ENCODE peak calls at places on chromosomes 12 and 14, in eight cellular contexts. W is EL; S is IMR-90; U is hippocampal formation; A is CD8-positive, alpha-beta T cell; J is neural crest cell; K is endothelial cell; I is H9. Y is an unnamed sample.

GRCh38 chr12:1776139-1776975 is 44.0 kb upstream of the LRTM2 start:
- DNase-seq in K (no peak), I (no peak), S (peak), J (no peak), U (no peak), W (peak), A (no peak), Y (peak)

GRCh38 chr14:89225607-89226006 is 191.4 kb downstream of the FOXN3 start:
- DNase-seq in U (no peak), K (no peak), I (no peak), A (no peak), J (no peak), S (no peak), W (no peak), Y (no peak)

GRCh38 chr12:117552971-117553370 is 191.5 kb upstream of the NOS1 start:
- DNase-seq in I (no peak), J (no peak), U (no peak), S (no peak), K (no peak), A (no peak), W (no peak), Y (no peak)

GRCh38 chr14:102197317-102197850 is 57.7 kb downstream of the WDR20 start:
- DNase-seq in U (no peak), J (no peak), K (no peak), W (no peak), A (no peak), S (no peak), I (no peak), Y (no peak)

GRCh38 chr12:82461393-82461792 is 103.1 kb downstream of the METTL25 start:
- DNase-seq in J (no peak), A (no peak), W (no peak), K (no peak), S (no peak), U (no peak), I (no peak), Y (no peak)

GRCh38 chr12:57888407-57889157 is 42.1 kb upstream of the CTDSP2 start:
- DNase-seq in W (peak), A (no peak), S (peak), I (peak), U (peak), J (no peak), K (no peak), Y (peak)

GRCh38 chr14:62143235-62143634 is 381.0 kb downstream of the SNAPC1 start:
- DNase-seq in A (no peak), W (peak), S (peak), U (no peak), I (no peak), K (no peak), J (no peak), Y (no peak)

GRCh38 chr12:1350055-1350933 is 244.1 kb downstream of the FBXL14 start:
- DNase-seq in U (no peak), W (peak), I (no peak), S (peak), K (no peak), A (no peak), J (no peak), Y (no peak)

GRCh38 chr14:68172216-68172615 is 352.6 kb downstream of the RAD51B start:
- DNase-seq in I (no peak), K (no peak), U (no peak), J (no peak), S (no peak), A (no peak), W (no peak), Y (no peak)

GRCh38 chr12:3207858-3208257 is 130.7 kb downstream of the TSPAN9 start:
- DNase-seq in W (no peak), S (no peak), J (no peak), K (no peak), A (no peak), I (peak), U (no peak), Y (peak)

GRCh38 chr12:30691122-30691879 is 4.4 kb downstream of the IPO8 start:
- DNase-seq in A (no peak), W (peak), S (peak), U (no peak), I (no peak), J (no peak), K (no peak), Y (no peak)

GRCh38 chr14:94129111-94129757 is at the start of gene IFI27L2:
- DNase-seq in U (peak), A (peak), W (peak), S (peak), K (peak), I (peak), J (peak), Y (peak)

Y was measured in WERI-Rb-1.